ENCODE peak calls at places on chromosome 12, in five cellular contexts. H is tibial nerve, Y is lower lobe of right lung, W is IMR-90, V is NT2/D1. K is an unnamed sample.
A peak's percentile ranks its signal among the peaks of the same experiment; 100 is the strongest.

GRCh38 chr12:53781218-53781801 is 29.5 kb upstream of the CISTR start:
- DNase-seq in H (no peak), Y (no peak), W (peak; percentile 16), V (no peak), K (no peak)

GRCh38 chr12:15446798-15447197 is 124.5 kb downstream of the PTPRO start:
- DNase-seq in H (no peak), Y (no peak), W (no peak), V (no peak), K (no peak)

GRCh38 chr12:15520083-15520482 is 197.8 kb downstream of the PTPRO start:
- DNase-seq in H (no peak), Y (no peak), W (no peak), V (no peak), K (no peak)

GRCh38 chr12:9104767-9105423 is 10.8 kb downstream of the A2M start:
- DNase-seq in H (no peak), Y (no peak), W (no peak), V (no peak), K (no peak)

GRCh38 chr12:120229583-120230325 is 28.8 kb upstream of the RPLP0 start:
- DNase-seq in H (no peak), Y (peak; percentile 54), W (no peak), V (no peak), K (peak; percentile 61)

GRCh38 chr12:46382425-46382973 is 9.9 kb upstream of the SLC38A2 start:
- DNase-seq in H (no peak), Y (no peak), W (no peak), V (no peak), K (peak; percentile 40)

GRCh38 chr12:46303039-46303666 is 34.3 kb upstream of the SLC38A1 start:
- DNase-seq in H (no peak), Y (no peak), W (peak; percentile 33), V (no peak), K (peak; percentile 22)

GRCh38 chr12:60106207-60106606 is 510.4 kb downstream of the SLC16A7 start:
- DNase-seq in H (no peak), Y (no peak), W (peak; percentile 47), V (no peak), K (no peak)

GRCh38 chr12:75603475-75603874 is 92.1 kb upstream of the KRR1 start:
- DNase-seq in H (no peak), Y (no peak), W (no peak), V (no peak), K (no peak)

GRCh38 chr12:19546027-19546426 is 106.7 kb downstream of the AEBP2 start:
- DNase-seq in H (peak; percentile 26), Y (no peak), W (no peak), V (no peak), K (no peak)

GRCh38 chr12:81610955-81611889 is 147.9 kb downstream of the PPFIA2 start:
- DNase-seq in H (no peak), Y (no peak), W (peak; percentile 1), V (peak; percentile 6), K (no peak)

GRCh38 chr12:130705174-130705880 is 10.8 kb downstream of the RIMBP2 start:
- DNase-seq in H (no peak), Y (no peak), W (no peak), V (no peak), K (no peak)

GRCh38 chr12:83527700-83528281 is 841.1 kb downstream of the TMTC2 start:
- DNase-seq in H (no peak), Y (no peak), W (no peak), V (no peak), K (no peak)

GRCh38 chr12:131764738-131765137 is 53.8 kb downstream of the SFSWAP start:
- DNase-seq in H (no peak), Y (no peak), W (no peak), V (no peak), K (no peak)

GRCh38 chr12:10191865-10192264 is 13.0 kb downstream of the TMEM52B start:
- DNase-seq in H (no peak), Y (no peak), W (peak; percentile 81), V (peak; percentile 54), K (no peak)

GRCh38 chr12:39145175-39145999 is 240.0 kb upstream of the CPNE8 start:
- DNase-seq in H (peak; percentile 30), Y (peak; percentile 61), W (no peak), V (peak; percentile 42), K (peak; percentile 86)

GRCh38 chr12:23133471-23133870 is 508.5 kb downstream of the ETNK1 start:
- DNase-seq in H (no peak), Y (no peak), W (no peak), V (no peak), K (no peak)

DNA sequence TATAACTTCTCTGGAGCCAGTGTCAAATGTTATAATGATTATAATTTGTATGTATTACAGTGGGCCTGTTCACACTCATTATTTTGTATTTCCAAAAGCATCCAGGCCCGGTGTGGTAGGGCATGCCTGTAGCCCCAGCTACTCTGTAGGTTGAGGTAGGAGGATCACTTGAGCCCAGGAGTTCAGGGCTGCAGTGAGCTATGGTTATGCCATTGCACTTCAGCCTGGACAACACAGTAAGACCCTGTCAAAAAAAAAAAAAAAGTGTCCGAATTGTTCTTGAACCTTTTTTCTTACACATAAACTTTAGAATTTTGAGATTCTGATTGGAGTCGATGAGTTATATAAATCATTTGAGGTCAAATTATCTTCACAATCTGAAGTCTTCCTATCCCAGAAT is 1.0 kb downstream of the ZNF84 start:
- DNase-seq in H (no peak), Y (no peak), W (no peak), V (no peak), K (no peak)
- H3K4me3 ChIP-seq in H (peak overlapping the region; percentile 72), Y (peak overlapping the region; percentile 78), W (peak overlapping the region; percentile 52), V (peak overlapping the region; percentile 81), K (no peak overlapping the region)

GRCh38 chr12:34406228-34406995 is 384.1 kb downstream of the ALG10 start:
- DNase-seq in H (peak; percentile 4), Y (peak; percentile 14), W (no peak), V (no peak), K (peak; percentile 6)
- H3K9me3 ChIP-seq in H (peaks cover 37% of the 10 kb centered on the region), Y (peaks cover 56% of the 10 kb centered on the region), W (peaks cover 48% of the 10 kb centered on the region), V (peaks cover 50% of the 10 kb centered on the region), K (peaks cover 100% of the 10 kb centered on the region)

GRCh38 chr12:117298648-117299225 is 62.7 kb downstream of the NOS1 start:
- DNase-seq in H (no peak), Y (no peak), W (no peak), V (no peak), K (no peak)
- H3K4me3 ChIP-seq in H (no peak overlapping the region), Y (no peak overlapping the region), W (no peak overlapping the region), V (no peak overlapping the region), K (no peak overlapping the region)

GRCh38 chr12:48602192-48602989 is 32.5 kb upstream of the LALBA start:
- DNase-seq in H (no peak), Y (no peak), W (no peak), V (no peak), K (no peak)
- H3K9me3 ChIP-seq in H (peaks cover 5% of the 10 kb centered on the region), Y (peaks cover 8% of the 10 kb centered on the region), W (peaks cover 3% of the 10 kb centered on the region), V (peaks cover 71% of the 10 kb centered on the region), K (peaks cover 17% of the 10 kb centered on the region)

GRCh38 chr12:6935221-6935550 is 7.4 kb downstream of the ATN1 start:
- DNase-seq in H (no peak), Y (no peak), W (no peak), V (no peak), K (no peak)

GRCh38 chr12:6936378-6936638 is 7.3 kb upstream of the RNU7-1 start:
- DNase-seq in H (no peak), Y (no peak), W (no peak), V (no peak), K (no peak)

GRCh38 chr12:6935551-6936377 is 7.9 kb upstream of the RNU7-1 start:
- DNase-seq in H (no peak), Y (no peak), W (no peak), V (no peak), K (peak; percentile 33)

GRCh38 chr12:6937481-6938352 is 5.9 kb upstream of the RNU7-1 start:
- DNase-seq in H (peak; percentile 80), Y (peak; percentile 96), W (peak; percentile 92), V (peak; percentile 100), K (peak; percentile 97)

DNA sequence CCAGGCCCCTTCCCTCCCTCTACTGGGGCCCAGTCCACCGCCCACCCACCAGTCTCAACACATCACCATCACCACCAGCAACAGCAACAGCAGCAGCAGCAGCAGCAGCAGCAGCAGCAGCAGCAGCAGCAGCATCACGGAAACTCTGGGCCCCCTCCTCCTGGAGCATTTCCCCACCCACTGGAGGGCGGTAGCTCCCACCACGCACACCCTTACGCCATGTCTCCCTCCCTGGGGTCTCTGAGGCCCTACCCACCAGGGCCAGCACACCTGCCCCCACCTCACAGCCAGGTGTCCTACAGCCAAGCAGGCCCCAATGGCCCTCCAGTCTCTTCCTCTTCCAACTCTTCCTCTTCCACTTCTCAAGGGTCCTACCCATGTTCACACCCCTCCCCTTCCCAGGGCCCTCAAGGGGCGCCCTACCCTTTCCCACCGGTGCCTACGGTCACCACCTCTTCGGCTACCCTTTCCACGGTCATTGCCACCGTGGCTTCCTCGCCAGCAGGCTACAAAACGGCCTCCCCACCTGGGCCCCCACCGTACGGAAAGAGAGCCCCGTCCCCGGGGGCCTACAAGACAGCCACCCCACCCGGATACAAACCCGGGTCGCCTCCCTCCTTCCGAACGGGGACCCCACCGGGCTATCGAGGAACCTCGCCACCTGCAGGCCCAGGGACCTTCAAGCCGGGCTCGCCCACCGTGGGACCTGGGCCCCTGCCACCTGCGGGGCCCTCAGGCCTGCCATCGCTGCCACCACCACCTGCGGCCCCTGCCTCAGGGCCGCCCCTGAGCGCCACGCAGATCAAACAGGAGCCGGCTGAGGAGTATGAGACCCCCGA is 6.8 kb upstream of the RNU7-1 start:
- DNase-seq in H (no peak), Y (no peak), W (no peak), V (no peak), K (peak; percentile 73)
- H3K4me3 ChIP-seq in H (peak overlapping the region; percentile 80), Y (peak overlapping the region; percentile 69), W (no peak overlapping the region), V (peak overlapping the region; percentile 73), K (peak overlapping the region; percentile 21)

GRCh38 chr12:102202556-102202955 is 4.9 kb upstream of the PMCH start:
- DNase-seq in H (no peak), Y (no peak), W (no peak), V (no peak), K (no peak)

GRCh38 chr12:102201662-102202061 is 4.0 kb upstream of the PMCH start:
- DNase-seq in H (no peak), Y (no peak), W (no peak), V (no peak), K (no peak)

GRCh38 chr12:102195826-102196225 is 1.8 kb downstream of the PMCH start:
- DNase-seq in H (no peak), Y (no peak), W (no peak), V (no peak), K (no peak)

DNA sequence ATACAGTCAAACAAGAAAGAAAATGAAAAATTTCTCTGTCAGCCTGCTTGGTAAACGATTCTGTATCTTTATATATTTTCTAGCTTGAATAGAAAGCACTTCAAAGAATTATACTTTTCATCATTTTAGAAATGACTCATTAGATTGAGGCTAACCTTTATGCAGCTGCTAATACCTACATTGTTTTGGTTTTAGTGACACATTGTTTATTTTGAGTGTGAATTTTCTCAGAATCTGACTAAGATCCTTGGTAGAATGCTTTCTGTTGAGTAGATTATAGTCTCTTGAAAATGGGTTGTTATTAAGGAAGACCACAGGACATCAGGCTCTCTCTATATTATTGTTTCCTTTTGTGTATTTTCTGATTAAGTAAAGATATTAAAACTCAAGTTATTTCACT is at the start of gene PMCH:
- DNase-seq in H (no peak), Y (no peak), W (peak; percentile 79), V (no peak), K (no peak)
- H3K9me3 ChIP-seq in H (no peaks in the 10 kb centered on the region), Y (no peaks in the 10 kb centered on the region), W (no peaks in the 10 kb centered on the region), V (no peaks in the 10 kb centered on the region), K (no peaks in the 10 kb centered on the region)

GRCh38 chr12:24795699-24796385 is 153.1 kb downstream of the BCAT1 start:
- DNase-seq in H (no peak), Y (no peak), W (no peak), V (no peak), K (no peak)
- H3K4me3 ChIP-seq in H (no peak overlapping the region), Y (peak overlapping the region; percentile 43), W (no peak overlapping the region), V (no peak overlapping the region), K (no peak overlapping the region)

GRCh38 chr12:126087692-126088091 is 1022.5 kb downstream of the AACS start:
- DNase-seq in H (no peak), Y (no peak), W (no peak), V (no peak), K (no peak)
- H3K9me3 ChIP-seq in H (no peaks in the 10 kb centered on the region), Y (no peaks in the 10 kb centered on the region), W (peaks cover 17% of the 10 kb centered on the region), V (no peaks in the 10 kb centered on the region), K (peaks cover 28% of the 10 kb centered on the region)